ENCODE peak calls at places on chromosomes 13 and 19, in four cellular contexts. V is H54, U is endothelial cell of umbilical vein, R is heart left ventricle. S is an unnamed sample.

GRCh38 chr13:40651866-40652587 is 14.4 kb downstream of the FOXO1 start:
- DNase-seq in V (no peak), U (no peak), R (no peak), S (no peak)

GRCh38 chr13:40539954-40540706 is 126.3 kb downstream of the FOXO1 start:
- DNase-seq in V (peak), U (peak), R (no peak), S (no peak)

GRCh38 chr13:23921451-23921888 is 24.2 kb upstream of the C1QTNF9B start:
- DNase-seq in V (no peak), U (peak), R (no peak), S (peak)

GRCh38 chr19:18674616-18675015 is 8.9 kb upstream of the CRTC1 start:
- DNase-seq in V (no peak), U (no peak), R (no peak), S (no peak)

GRCh38 chr19:3525052-3525451 is 13.9 kb upstream of the TEKTIP1 start:
- DNase-seq in V (no peak), U (no peak), R (no peak), S (no peak)

GRCh38 chr19:44282846-44283245 is 22.0 kb downstream of the ZNF235 start:
- DNase-seq in V (no peak), U (no peak), R (no peak), S (no peak)

GRCh38 chr19:35879770-35880317 is 11.5 kb downstream of the APLP1 start:
- DNase-seq in V (peak), U (peak), R (peak), S (peak)

GRCh38 chr19:7004313-7004931 is 16.8 kb downstream of the MBD3L2B start:
- DNase-seq in V (no peak), U (peak), R (no peak), S (peak)

GRCh38 chr19:45729774-45730388 is 815 bp downstream of the FBXO46 start:
- DNase-seq in V (no peak), U (peak), R (no peak), S (no peak)

GRCh38 chr13:73273737-73274136 is 214.9 kb downstream of the KLF5 start:
- DNase-seq in V (peak), U (no peak), R (no peak), S (no peak)

GRCh38 chr13:51923983-51924539 is 62.3 kb downstream of the CCDC70 start:
- DNase-seq in V (peak), U (no peak), R (no peak), S (peak)

GRCh38 chr13:89930861-89931260 is 1416.6 kb upstream of the MIR17HG start:
- DNase-seq in V (no peak), U (no peak), R (no peak), S (no peak)

GRCh38 chr13:88217372-88217771 is 546.2 kb downstream of the SLITRK5 start:
- DNase-seq in V (no peak), U (no peak), R (no peak), S (no peak)

GRCh38 chr13:42211704-42212103 is 60.2 kb upstream of the AKAP11 start:
- DNase-seq in V (no peak), U (no peak), R (no peak), S (no peak)

GRCh38 chr13:43389573-43389972 is 366.2 kb downstream of the DNAJC15 start:
- DNase-seq in V (no peak), U (no peak), R (no peak), S (no peak)

GRCh38 chr13:98599502-98600328 is 22.8 kb upstream of the STK24 start:
- DNase-seq in V (no peak), U (no peak), R (no peak), S (no peak)

GRCh38 chr13:92512852-92513251 is 713.8 kb upstream of the GPC6 start:
- DNase-seq in V (no peak), U (no peak), R (no peak), S (no peak)

GRCh38 chr19:8311461-8312260 is 3.5 kb upstream of the CD320 start:
- DNase-seq in V (no peak), U (peak), R (peak), S (peak)

GRCh38 chr19:28685802-28686201 is 527.1 kb downstream of the UQCRFS1 start:
- DNase-seq in V (no peak), U (no peak), R (no peak), S (no peak)

DNA sequence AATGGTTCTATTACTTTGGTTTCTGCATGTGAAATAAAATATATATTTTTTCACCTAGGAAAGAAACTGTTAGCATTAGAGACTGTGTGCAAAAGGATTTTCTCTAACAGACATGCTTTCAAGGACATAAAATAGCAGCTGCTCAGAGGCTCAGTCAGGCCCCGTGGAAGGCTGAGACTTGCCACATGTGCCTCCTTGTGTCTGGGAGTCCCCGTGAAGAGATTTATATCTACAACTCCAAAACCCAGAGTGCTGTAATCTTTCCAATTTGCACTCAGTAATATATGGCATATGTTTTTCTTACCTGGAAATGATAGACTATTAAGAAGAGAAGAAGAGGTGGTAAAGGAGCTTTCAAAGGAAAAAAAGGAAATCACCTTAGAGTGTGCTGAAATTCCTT is 371.6 kb upstream of the OBI1 start:
- DNase-seq in V (no peak), U (no peak), R (no peak), S (no peak)
- TF ChIP-seq POLR2A in V (no peak), U (no peak), R (no peak), S (no peak)

GRCh38 chr19:5790573-5791520 is at the start of gene DUS3L:
- DNase-seq in V (peak), U (peak), R (peak), S (peak)
- TF ChIP-seq POLR2A in V (peak), U (peak), R (no peak), S (peak)

GRCh38 chr19:13905634-13906524 is at the start of the genes BRME1 and CC2D1A:
- DNase-seq in V (peak), U (peak), R (peak), S (peak)
- TF ChIP-seq POLR2A in V (peak), U (no peak), R (no peak), S (peak)

GRCh38 chr19:1026189-1027019 is at the start of gene CNN2:
- DNase-seq in V (peak), U (peak), R (peak), S (peak)
- TF ChIP-seq POLR2A in V (peak), U (peak), R (peak), S (peak)

GRCh38 chr13:113628291-113629270 is 29.4 kb downstream of the ATP4B start:
- DNase-seq in V (no peak), U (no peak), R (peak), S (no peak)
- TF ChIP-seq POLR2A in V (no peak), U (no peak), R (no peak), S (no peak)

DNA sequence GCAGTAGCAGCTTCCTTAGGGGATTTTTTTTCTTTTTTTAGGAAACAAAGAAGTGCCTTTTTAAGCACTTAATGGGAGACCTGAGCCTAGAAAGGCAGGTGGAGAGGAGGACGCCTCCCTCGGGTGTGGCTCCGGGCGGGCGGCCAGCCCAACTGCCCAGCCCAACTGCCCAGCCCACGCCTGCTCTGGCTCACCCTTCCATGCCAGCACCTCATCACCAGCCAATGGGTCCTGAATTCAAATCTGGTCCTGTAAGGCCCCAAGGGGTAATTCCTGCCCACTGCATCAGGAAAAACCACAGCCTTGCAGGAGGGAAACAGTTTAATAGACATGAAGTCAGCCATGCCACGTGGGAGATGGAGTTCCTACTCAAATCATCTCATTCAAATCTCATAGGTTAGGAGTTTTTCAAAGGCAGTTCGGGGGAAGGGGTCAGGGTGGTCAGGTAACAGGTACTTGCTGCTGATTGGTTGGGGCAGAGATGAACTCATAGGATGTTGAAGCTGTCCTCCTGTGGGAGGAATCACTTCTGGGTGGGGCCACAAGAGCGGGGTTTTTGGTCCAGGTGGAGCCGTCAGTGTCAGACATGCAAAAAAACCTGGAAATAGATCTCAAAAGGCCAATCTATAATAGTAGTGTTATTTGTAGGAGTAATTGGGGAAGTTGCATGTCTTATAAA is 64.9 kb downstream of the HSPH1 start:
- DNase-seq in V (no peak), U (no peak), R (no peak), S (no peak)
- TF ChIP-seq POLR2A in V (no peak), U (no peak), R (no peak), S (no peak)

GRCh38 chr13:76289558-76289957 is 596.6 kb downstream of the KCTD12 start:
- DNase-seq in V (no peak), U (no peak), R (no peak), S (no peak)
- TF ChIP-seq POLR2A in V (no peak), U (no peak), R (no peak), S (no peak)

GRCh38 chr19:49160450-49161189 is 3.0 kb downstream of the TRPM4 start:
- DNase-seq in V (no peak), U (no peak), R (peak), S (no peak)

GRCh38 chr19:49155830-49156346 is 692 bp upstream of the HRC start:
- DNase-seq in V (no peak), U (no peak), R (peak), S (no peak)

GRCh38 chr19:49155005-49155826 is at the start of gene HRC:
- DNase-seq in V (no peak), U (no peak), R (peak), S (no peak)

GRCh38 chr19:49154279-49154678 is 917 bp downstream of the HRC start:
- DNase-seq in V (no peak), U (no peak), R (peak), S (no peak)

DNA sequence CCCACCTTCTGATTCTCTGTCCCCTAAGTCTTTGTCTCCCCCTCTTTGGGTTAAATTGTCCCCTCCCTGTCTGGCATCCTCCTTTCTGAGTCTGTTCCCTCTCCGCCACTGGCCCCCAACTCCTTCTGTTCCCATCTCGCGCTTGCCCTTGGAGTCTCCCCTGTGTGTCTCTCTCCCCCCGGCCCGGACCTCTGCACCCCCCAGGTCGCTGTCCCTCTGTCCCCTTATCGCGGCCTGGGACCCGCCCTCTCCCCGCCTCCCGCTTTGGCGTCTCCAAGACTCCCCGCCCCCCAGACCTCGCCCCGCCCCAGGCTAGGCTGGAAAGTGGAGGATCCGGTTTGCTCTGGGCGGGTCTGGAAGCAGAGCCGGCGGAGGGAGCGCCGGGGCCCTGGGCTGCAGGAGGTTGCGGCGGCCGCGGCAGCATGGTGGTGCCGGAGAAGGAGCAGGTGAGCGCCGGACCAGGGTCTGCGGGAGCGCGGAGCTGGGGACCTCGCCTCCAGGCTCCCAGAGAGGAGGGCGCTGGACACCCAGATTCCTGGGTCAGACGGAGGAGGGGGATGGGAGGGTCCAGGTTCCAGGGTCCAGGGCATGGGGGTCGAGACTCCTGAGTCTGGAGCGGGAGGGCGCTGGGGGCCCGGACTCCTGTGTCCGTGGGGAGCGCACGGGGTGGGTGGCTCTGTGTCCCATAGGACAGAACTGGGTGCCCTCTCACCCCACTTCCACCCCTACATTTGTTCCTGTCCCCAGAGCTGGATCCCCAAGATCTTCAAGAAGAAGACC is at the start of gene TRPM4:
- DNase-seq in V (peak), U (peak), R (peak), S (peak)
- TF ChIP-seq POLR2A in V (peak), U (peak), R (peak), S (no peak)